ENCODE peak calls at places on chromosomes 4 and X, in eight cellular contexts. One of them, this sample, is unnamed.

GRCh38 chrX:38804481-38805293 is 3.4 kb downstream of the MID1IP1 start:
- DNase-seq in CD8-positive, alpha-beta T cell: peak; percentile 29
- DNase-seq in left lung: peak; percentile 38
- DNase-seq in bronchial epithelial cell: no peak
- DNase-seq in stomach: peak; percentile 52
- DNase-seq in tibial artery: peak; percentile 64
- DNase-seq in sigmoid colon: peak; percentile 65
- DNase-seq in colonic mucosa: no peak
- DNase-seq in this sample: peak; percentile 65

GRCh38 chr4:142129473-142129872 is 493.1 kb downstream of the IL15 start:
- DNase-seq in CD8-positive, alpha-beta T cell: no peak
- DNase-seq in left lung: no peak
- DNase-seq in bronchial epithelial cell: no peak
- DNase-seq in stomach: no peak
- DNase-seq in tibial artery: no peak
- DNase-seq in sigmoid colon: no peak
- DNase-seq in colonic mucosa: no peak
- DNase-seq in this sample: no peak

GRCh38 chrX:123696334-123696733 is 36.5 kb downstream of the THOC2 start:
- DNase-seq in CD8-positive, alpha-beta T cell: no peak
- DNase-seq in left lung: no peak
- DNase-seq in bronchial epithelial cell: no peak
- DNase-seq in stomach: no peak
- DNase-seq in tibial artery: no peak
- DNase-seq in sigmoid colon: no peak
- DNase-seq in colonic mucosa: no peak
- DNase-seq in this sample: no peak

GRCh38 chr4:34181311-34181808 is 2063.0 kb downstream of the ARAP2 start:
- DNase-seq in CD8-positive, alpha-beta T cell: no peak
- DNase-seq in left lung: no peak
- DNase-seq in bronchial epithelial cell: peak; percentile 97
- DNase-seq in stomach: no peak
- DNase-seq in tibial artery: no peak
- DNase-seq in sigmoid colon: no peak
- DNase-seq in colonic mucosa: no peak
- DNase-seq in this sample: no peak

GRCh38 chr4:188329526-188329925 is 190.3 kb downstream of the TRIML1 start:
- DNase-seq in CD8-positive, alpha-beta T cell: no peak
- DNase-seq in left lung: no peak
- DNase-seq in bronchial epithelial cell: no peak
- DNase-seq in stomach: no peak
- DNase-seq in tibial artery: no peak
- DNase-seq in sigmoid colon: no peak
- DNase-seq in colonic mucosa: no peak
- DNase-seq in this sample: no peak

GRCh38 chr4:134337584-134337983 is 136.0 kb upstream of the PABPC4L start:
- DNase-seq in CD8-positive, alpha-beta T cell: no peak
- DNase-seq in left lung: no peak
- DNase-seq in bronchial epithelial cell: no peak
- DNase-seq in stomach: no peak
- DNase-seq in tibial artery: no peak
- DNase-seq in sigmoid colon: no peak
- DNase-seq in colonic mucosa: no peak
- DNase-seq in this sample: no peak

GRCh38 chr4:152118819-152119553 is 358.2 kb upstream of the GATB start:
- DNase-seq in CD8-positive, alpha-beta T cell: no peak
- DNase-seq in left lung: no peak
- DNase-seq in bronchial epithelial cell: no peak
- DNase-seq in stomach: no peak
- DNase-seq in tibial artery: no peak
- DNase-seq in sigmoid colon: no peak
- DNase-seq in colonic mucosa: no peak
- DNase-seq in this sample: no peak

GRCh38 chr4:113784497-113785254 is 23.1 kb upstream of the CAMK2D start:
- DNase-seq in CD8-positive, alpha-beta T cell: no peak
- DNase-seq in left lung: no peak
- DNase-seq in bronchial epithelial cell: peak; percentile 99
- DNase-seq in stomach: no peak
- DNase-seq in tibial artery: no peak
- DNase-seq in sigmoid colon: no peak
- DNase-seq in colonic mucosa: no peak
- DNase-seq in this sample: no peak

GRCh38 chr4:70138751-70139150 is 15.3 kb upstream of the PRR27 start:
- DNase-seq in CD8-positive, alpha-beta T cell: no peak
- DNase-seq in left lung: no peak
- DNase-seq in bronchial epithelial cell: no peak
- DNase-seq in stomach: no peak
- DNase-seq in tibial artery: no peak
- DNase-seq in sigmoid colon: no peak
- DNase-seq in colonic mucosa: no peak
- DNase-seq in this sample: no peak

GRCh38 chrX:23552289-23552688 is 115.0 kb upstream of the PRDX4 start:
- DNase-seq in CD8-positive, alpha-beta T cell: no peak
- DNase-seq in left lung: no peak
- DNase-seq in bronchial epithelial cell: no peak
- DNase-seq in stomach: no peak
- DNase-seq in tibial artery: no peak
- DNase-seq in sigmoid colon: no peak
- DNase-seq in colonic mucosa: no peak
- DNase-seq in this sample: no peak

GRCh38 chr4:154818230-154818629 is 37.2 kb downstream of the RBM46 start:
- DNase-seq in CD8-positive, alpha-beta T cell: no peak
- DNase-seq in left lung: no peak
- DNase-seq in bronchial epithelial cell: no peak
- DNase-seq in stomach: no peak
- DNase-seq in tibial artery: no peak
- DNase-seq in sigmoid colon: no peak
- DNase-seq in colonic mucosa: no peak
- DNase-seq in this sample: no peak

GRCh38 chrX:109635151-109635550 is 10.2 kb upstream of the KCNE5 start:
- DNase-seq in CD8-positive, alpha-beta T cell: no peak
- DNase-seq in left lung: no peak
- DNase-seq in bronchial epithelial cell: peak; percentile 20
- DNase-seq in stomach: no peak
- DNase-seq in tibial artery: no peak
- DNase-seq in sigmoid colon: no peak
- DNase-seq in colonic mucosa: no peak
- DNase-seq in this sample: no peak

GRCh38 chr4:3613980-3614730 is 81.9 kb upstream of the LRPAP1 start:
- DNase-seq in CD8-positive, alpha-beta T cell: no peak
- DNase-seq in left lung: no peak
- DNase-seq in bronchial epithelial cell: no peak
- DNase-seq in stomach: no peak
- DNase-seq in tibial artery: peak; percentile 66
- DNase-seq in sigmoid colon: peak; percentile 44
- DNase-seq in colonic mucosa: no peak
- DNase-seq in this sample: no peak

GRCh38 chr4:6011686-6012085 is 6.5 kb downstream of the C4orf50 start:
- DNase-seq in CD8-positive, alpha-beta T cell: no peak
- DNase-seq in left lung: no peak
- DNase-seq in bronchial epithelial cell: no peak
- DNase-seq in stomach: peak; percentile 78
- DNase-seq in tibial artery: no peak
- DNase-seq in sigmoid colon: no peak
- DNase-seq in colonic mucosa: no peak
- DNase-seq in this sample: no peak

GRCh38 chrX:19721726-19722370 is 165.6 kb downstream of the SH3KBP1 start:
- DNase-seq in CD8-positive, alpha-beta T cell: no peak
- DNase-seq in left lung: peak; percentile 57
- DNase-seq in bronchial epithelial cell: no peak
- DNase-seq in stomach: no peak
- DNase-seq in tibial artery: no peak
- DNase-seq in sigmoid colon: no peak
- DNase-seq in colonic mucosa: no peak
- DNase-seq in this sample: no peak

DNA sequence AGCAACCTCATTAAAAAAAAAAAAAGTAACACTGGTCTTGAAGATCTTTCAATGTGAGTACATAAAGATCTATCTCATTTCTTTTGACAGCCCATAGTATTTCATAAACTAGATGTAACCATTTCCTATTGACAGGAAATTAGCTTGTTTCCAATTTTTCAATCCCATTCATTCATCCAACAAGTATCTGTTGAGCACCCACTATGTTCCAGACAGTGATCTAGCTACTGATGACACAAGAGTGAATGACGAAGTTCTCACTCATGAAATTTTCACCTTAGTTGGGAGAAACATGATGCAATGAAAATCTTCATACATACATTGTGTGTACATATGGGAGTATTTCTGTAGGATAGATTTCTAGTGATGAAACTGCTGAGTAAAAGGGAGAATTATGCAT is 1.7 kb downstream of the CD38 start:
- DNase-seq in CD8-positive, alpha-beta T cell: no peak
- DNase-seq in left lung: no peak
- DNase-seq in bronchial epithelial cell: peak; percentile 43
- DNase-seq in stomach: no peak
- DNase-seq in tibial artery: no peak
- DNase-seq in sigmoid colon: no peak
- DNase-seq in colonic mucosa: no peak
- DNase-seq in this sample: no peak
- H3K4me3 ChIP-seq in CD8-positive, alpha-beta T cell: peak overlapping the region; percentile 74
- H3K4me3 ChIP-seq in left lung: peak overlapping the region; percentile 38
- H3K4me3 ChIP-seq in bronchial epithelial cell: no peak overlapping the region
- H3K4me3 ChIP-seq in stomach: peak overlapping the region; percentile 57
- H3K4me3 ChIP-seq in tibial artery: peak overlapping the region; percentile 53
- H3K4me3 ChIP-seq in sigmoid colon: peak overlapping the region; percentile 55
- H3K4me3 ChIP-seq in colonic mucosa: peak overlapping the region; percentile 55
- H3K4me3 ChIP-seq in this sample: peak overlapping the region; percentile 71

GRCh38 chr4:1723131-1723801 is 1.9 kb downstream of the TACC3 start:
- DNase-seq in CD8-positive, alpha-beta T cell: peak; percentile 49
- DNase-seq in left lung: no peak
- DNase-seq in bronchial epithelial cell: peak; percentile 6
- DNase-seq in stomach: no peak
- DNase-seq in tibial artery: no peak
- DNase-seq in sigmoid colon: no peak
- DNase-seq in colonic mucosa: no peak
- DNase-seq in this sample: peak; percentile 59
- TF ChIP-seq CTCF in CD8-positive, alpha-beta T cell: no peak
- TF ChIP-seq CTCF in left lung: no peak
- TF ChIP-seq CTCF in bronchial epithelial cell: no peak
- TF ChIP-seq CTCF in stomach: no peak
- TF ChIP-seq CTCF in tibial artery: no peak
- TF ChIP-seq CTCF in sigmoid colon: no peak
- TF ChIP-seq CTCF in colonic mucosa: no peak
- TF ChIP-seq CTCF in this sample: no peak

GRCh38 chr4:98421106-98421505 is 159.9 kb downstream of the RAP1GDS1 start:
- DNase-seq in CD8-positive, alpha-beta T cell: no peak
- DNase-seq in left lung: no peak
- DNase-seq in bronchial epithelial cell: no peak
- DNase-seq in stomach: no peak
- DNase-seq in tibial artery: no peak
- DNase-seq in sigmoid colon: no peak
- DNase-seq in colonic mucosa: no peak
- DNase-seq in this sample: no peak

GRCh38 chr4:98423019-98423418 is 161.8 kb downstream of the RAP1GDS1 start:
- DNase-seq in CD8-positive, alpha-beta T cell: no peak
- DNase-seq in left lung: no peak
- DNase-seq in bronchial epithelial cell: no peak
- DNase-seq in stomach: no peak
- DNase-seq in tibial artery: no peak
- DNase-seq in sigmoid colon: no peak
- DNase-seq in colonic mucosa: no peak
- DNase-seq in this sample: no peak
- H3K36me3 ChIP-seq in CD8-positive, alpha-beta T cell: peaks cover 5% of the 10 kb centered on the region
- H3K36me3 ChIP-seq in left lung: peaks cover 69% of the 10 kb centered on the region
- H3K36me3 ChIP-seq in bronchial epithelial cell: peaks cover 8% of the 10 kb centered on the region
- H3K36me3 ChIP-seq in stomach: peaks cover 12% of the 10 kb centered on the region
- H3K36me3 ChIP-seq in tibial artery: peaks cover 48% of the 10 kb centered on the region
- H3K36me3 ChIP-seq in sigmoid colon: peaks cover 10% of the 10 kb centered on the region
- H3K36me3 ChIP-seq in colonic mucosa: no peaks in the 10 kb centered on the region
- H3K36me3 ChIP-seq in this sample: peaks cover 5% of the 10 kb centered on the region

DNA sequence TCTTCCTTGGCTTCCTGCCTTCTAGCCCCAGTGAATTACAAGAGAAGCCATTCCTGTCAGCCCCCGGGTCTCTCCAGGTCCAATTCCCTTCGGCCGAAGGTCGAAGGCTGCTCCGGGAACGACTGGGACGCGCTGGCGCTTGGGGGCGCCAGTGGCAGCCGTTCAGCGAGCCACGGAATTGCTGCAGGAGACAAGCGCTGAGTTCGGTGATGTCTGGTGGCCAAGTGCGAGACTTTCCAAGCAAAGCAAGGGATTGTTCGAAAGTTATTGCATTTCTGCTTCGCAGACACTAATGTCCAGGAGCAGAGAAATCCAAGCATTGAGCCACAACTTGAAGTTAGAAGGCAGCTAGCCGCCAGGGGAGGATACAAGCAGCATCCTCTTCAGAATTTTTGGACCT is 1.1 kb upstream of the DKK2 start:
- DNase-seq in CD8-positive, alpha-beta T cell: no peak
- DNase-seq in left lung: no peak
- DNase-seq in bronchial epithelial cell: peak; percentile 17
- DNase-seq in stomach: no peak
- DNase-seq in tibial artery: peak; percentile 63
- DNase-seq in sigmoid colon: peak; percentile 73
- DNase-seq in colonic mucosa: peak; percentile 38
- DNase-seq in this sample: no peak
- H3K4me3 ChIP-seq in CD8-positive, alpha-beta T cell: no peak overlapping the region
- H3K4me3 ChIP-seq in left lung: no peak overlapping the region
- H3K4me3 ChIP-seq in bronchial epithelial cell: no peak overlapping the region
- H3K4me3 ChIP-seq in stomach: peak overlapping the region; percentile 5
- H3K4me3 ChIP-seq in tibial artery: peak overlapping the region; percentile 39
- H3K4me3 ChIP-seq in sigmoid colon: peak overlapping the region; percentile 50
- H3K4me3 ChIP-seq in colonic mucosa: no peak overlapping the region
- H3K4me3 ChIP-seq in this sample: no peak overlapping the region

DNA sequence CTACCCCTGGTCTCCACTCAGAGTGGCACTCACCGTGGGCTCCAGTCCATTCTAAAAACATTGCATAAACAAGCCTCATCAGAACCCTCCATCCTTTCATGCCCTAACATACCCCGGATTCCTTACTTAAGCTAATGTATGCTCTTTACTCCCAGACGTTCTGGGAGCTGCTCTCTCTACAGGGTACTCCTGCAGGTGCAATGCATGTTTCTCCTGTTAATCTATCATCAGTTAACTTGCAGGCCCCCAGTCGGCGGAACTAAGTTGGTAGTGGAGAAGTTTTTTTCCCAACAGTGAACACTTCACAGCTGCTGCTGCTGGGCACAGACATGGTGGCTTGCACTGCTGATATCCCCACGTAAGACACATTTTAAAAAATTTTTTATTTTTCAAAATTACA is 161.6 kb upstream of the FAT1 start:
- DNase-seq in CD8-positive, alpha-beta T cell: no peak
- DNase-seq in left lung: no peak
- DNase-seq in bronchial epithelial cell: no peak
- DNase-seq in stomach: no peak
- DNase-seq in tibial artery: no peak
- DNase-seq in sigmoid colon: no peak
- DNase-seq in colonic mucosa: no peak
- DNase-seq in this sample: no peak
- TF ChIP-seq CTCF in CD8-positive, alpha-beta T cell: no peak
- TF ChIP-seq CTCF in left lung: no peak
- TF ChIP-seq CTCF in bronchial epithelial cell: no peak
- TF ChIP-seq CTCF in stomach: no peak
- TF ChIP-seq CTCF in tibial artery: no peak
- TF ChIP-seq CTCF in sigmoid colon: no peak
- TF ChIP-seq CTCF in colonic mucosa: no peak
- TF ChIP-seq CTCF in this sample: no peak

GRCh38 chrX:6129751-6130150 is 98.9 kb downstream of the NLGN4X start:
- DNase-seq in CD8-positive, alpha-beta T cell: no peak
- DNase-seq in left lung: no peak
- DNase-seq in bronchial epithelial cell: no peak
- DNase-seq in stomach: no peak
- DNase-seq in tibial artery: no peak
- DNase-seq in sigmoid colon: no peak
- DNase-seq in colonic mucosa: no peak
- DNase-seq in this sample: no peak
- H3K36me3 ChIP-seq in CD8-positive, alpha-beta T cell: no peaks in the 10 kb centered on the region
- H3K36me3 ChIP-seq in left lung: no peaks in the 10 kb centered on the region
- H3K36me3 ChIP-seq in bronchial epithelial cell: no peaks in the 10 kb centered on the region
- H3K36me3 ChIP-seq in stomach: no peaks in the 10 kb centered on the region
- H3K36me3 ChIP-seq in tibial artery: no peaks in the 10 kb centered on the region
- H3K36me3 ChIP-seq in sigmoid colon: no peaks in the 10 kb centered on the region
- H3K36me3 ChIP-seq in colonic mucosa: no peaks in the 10 kb centered on the region
- H3K36me3 ChIP-seq in this sample: no peaks in the 10 kb centered on the region

GRCh38 chr4:184851200-184851541 is 25.4 kb upstream of the ACSL1 start:
- DNase-seq in CD8-positive, alpha-beta T cell: no peak
- DNase-seq in left lung: peak; percentile 51
- DNase-seq in bronchial epithelial cell: peak; percentile 27
- DNase-seq in stomach: no peak
- DNase-seq in tibial artery: no peak
- DNase-seq in sigmoid colon: no peak
- DNase-seq in colonic mucosa: no peak
- DNase-seq in this sample: peak; percentile 64
- H3K4me3 ChIP-seq in CD8-positive, alpha-beta T cell: no peak overlapping the region
- H3K4me3 ChIP-seq in left lung: no peak overlapping the region
- H3K4me3 ChIP-seq in bronchial epithelial cell: no peak overlapping the region
- H3K4me3 ChIP-seq in stomach: no peak overlapping the region
- H3K4me3 ChIP-seq in tibial artery: no peak overlapping the region
- H3K4me3 ChIP-seq in sigmoid colon: no peak overlapping the region
- H3K4me3 ChIP-seq in colonic mucosa: no peak overlapping the region
- H3K4me3 ChIP-seq in this sample: peak overlapping the region; percentile 24

This sample was measured in GM06990.